ENCODE peak calls at places on chromosomes 6 and 20, in seven cellular contexts. S, K, Q, D, H, Y and X are unnamed samples. For H3K4me1, the result is how much of the 10 kb centered on the place peaks cover.

GRCh38 chr20:20364747-20365558 is 3.0 kb upstream of the INSM1 start:
- DNase-seq in H (peak), D (no peak), Q (no peak), Y (peak), K (no peak), S (no peak), X (no peak)

GRCh38 chr6:150238857-150239407 is 96.1 kb downstream of the PPP1R14C start:
- DNase-seq in H (no peak), Y (no peak), Q (no peak), D (no peak), K (no peak), S (no peak), X (no peak)

GRCh38 chr6:154292855-154293519 is 63.6 kb downstream of the IPCEF1 start:
- DNase-seq in Y (no peak), S (no peak), H (no peak), K (no peak), Q (no peak), D (peak), X (no peak)

GRCh38 chr6:16684896-16685554 is 76.2 kb downstream of the ATXN1 start:
- DNase-seq in Q (no peak), D (no peak), H (no peak), Y (no peak), S (no peak), K (no peak), X (no peak)

GRCh38 chr20:5153152-5153467 is 26.3 kb downstream of the CDS2 start:
- DNase-seq in S (no peak), H (no peak), D (no peak), Q (no peak), Y (no peak), K (no peak), X (no peak)

GRCh38 chr6:75290558-75290957 is 6.0 kb upstream of the TMEM30A start:
- DNase-seq in K (no peak), Q (no peak), D (no peak), H (no peak), S (no peak), Y (no peak), X (no peak)

GRCh38 chr6:113564401-113565161 is 292.6 kb upstream of the MARCKS start:
- DNase-seq in H (peak), Q (peak), D (peak), K (peak), Y (peak), S (no peak), X (peak)

GRCh38 chr6:55276745-55277627 is 50.3 kb upstream of the GFRAL start:
- DNase-seq in H (no peak), D (peak), S (no peak), Y (no peak), K (peak), Q (peak), X (no peak)

GRCh38 chr6:135087803-135088202 is 33.2 kb upstream of the HBS1L start:
- DNase-seq in K (no peak), Y (no peak), D (no peak), Q (no peak), S (no peak), H (no peak), X (no peak)

GRCh38 chr20:38094373-38094775 is 60.8 kb downstream of the RPRD1B start:
- DNase-seq in H (peak), D (peak), S (no peak), K (no peak), Y (no peak), Q (peak), X (peak)

GRCh38 chr6:135576055-135576454 is 78.5 kb upstream of the AHI1 start:
- DNase-seq in Q (no peak), Y (no peak), K (no peak), H (no peak), D (no peak), S (no peak), X (no peak)

GRCh38 chr6:169970306-169970988 is 219.0 kb downstream of the ERMARD start:
- DNase-seq in D (no peak), S (peak), H (no peak), Y (peak), Q (no peak), K (no peak), X (peak)

GRCh38 chr6:168100011-168100802 is 21.2 kb upstream of the FRMD1 start:
- DNase-seq in Q (no peak), S (no peak), K (no peak), Y (peak), H (no peak), D (no peak), X (no peak)

GRCh38 chr20:37505263-37506165 is 15.5 kb upstream of the NNAT start:
- DNase-seq in Y (no peak), S (no peak), H (no peak), D (no peak), Q (peak), K (no peak), X (no peak)

GRCh38 chr6:5846889-5847288 is 159.8 kb downstream of the NRN1 start:
- DNase-seq in S (no peak), Q (no peak), H (no peak), K (no peak), Y (no peak), D (no peak), X (no peak)

GRCh38 chr20:18005170-18005989 is 36.6 kb downstream of the MGME1 start:
- DNase-seq in K (no peak), D (no peak), Q (no peak), S (no peak), H (no peak), Y (peak), X (no peak)

GRCh38 chr6:150079604-150080003 is 10.7 kb upstream of the ULBP3 start:
- DNase-seq in K (no peak), S (no peak), D (no peak), H (no peak), Y (peak), Q (no peak), X (no peak)

GRCh38 chr6:108565893-108566292 is 5.2 kb downstream of the FOXO3 start:
- DNase-seq in Y (no peak), S (no peak), K (no peak), Q (peak), D (peak), H (no peak), X (no peak)
- TF ChIP-seq POLR2AphosphoS5 in Y (no peak), S (peak), K (peak), Q (no peak), D (no peak), H (peak), X (peak)

DNA sequence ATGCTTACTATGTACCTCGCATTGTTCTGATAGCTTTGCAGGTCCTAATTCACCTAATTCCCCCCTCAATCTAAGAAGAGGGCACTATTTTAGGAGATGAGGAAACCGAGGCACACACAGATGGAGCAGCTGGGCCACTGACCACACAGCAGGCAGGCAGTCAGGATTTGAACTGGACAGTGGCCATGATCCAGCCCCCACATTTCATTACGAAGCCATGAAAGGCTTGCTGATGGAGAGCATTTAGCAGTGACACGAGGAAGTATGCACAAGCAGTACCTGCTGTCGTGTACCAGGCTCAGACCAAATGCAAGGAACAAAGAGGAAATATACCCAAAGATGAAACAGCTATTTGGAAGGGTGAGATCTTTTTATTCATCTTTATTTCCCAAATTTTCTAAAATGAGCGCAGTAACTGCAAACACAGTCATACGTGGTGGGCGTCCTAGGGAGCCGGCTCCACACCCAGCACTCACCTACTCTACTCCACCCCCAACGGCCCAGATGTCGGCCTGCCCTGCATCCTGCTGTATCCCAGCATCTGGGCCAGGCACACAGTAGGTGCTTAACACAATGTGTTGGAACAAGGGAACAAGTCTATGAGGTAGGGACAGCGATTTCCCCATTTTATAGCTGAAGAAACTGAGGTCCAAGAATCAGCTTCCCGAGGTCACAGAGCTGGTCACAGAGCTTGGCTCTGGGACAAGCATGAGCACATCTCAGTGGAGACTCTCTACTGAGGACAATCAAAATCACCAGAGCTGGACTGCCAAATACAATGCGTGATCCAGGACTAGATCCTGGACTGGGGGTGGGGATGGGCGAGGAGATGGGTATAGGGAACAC is 15.0 kb downstream of the PREX1 start:
- DNase-seq in Y (peak), S (no peak), Q (no peak), D (no peak), K (no peak), H (no peak), X (no peak)
- H3K4me1 ChIP-seq in Y (half or more), S (under half), Q (under half), D (under half), K (under half), H (under half), X (under half)

GRCh38 chr6:12114055-12114503 is 102.0 kb downstream of the HIVEP1 start:
- DNase-seq in K (no peak), S (no peak), Q (no peak), D (no peak), Y (no peak), H (no peak), X (no peak)
- TF ChIP-seq POLR2A in K (no peak), S (no peak), Q (no peak), D (no peak), Y (no peak), H (no peak), X (no peak)

DNA sequence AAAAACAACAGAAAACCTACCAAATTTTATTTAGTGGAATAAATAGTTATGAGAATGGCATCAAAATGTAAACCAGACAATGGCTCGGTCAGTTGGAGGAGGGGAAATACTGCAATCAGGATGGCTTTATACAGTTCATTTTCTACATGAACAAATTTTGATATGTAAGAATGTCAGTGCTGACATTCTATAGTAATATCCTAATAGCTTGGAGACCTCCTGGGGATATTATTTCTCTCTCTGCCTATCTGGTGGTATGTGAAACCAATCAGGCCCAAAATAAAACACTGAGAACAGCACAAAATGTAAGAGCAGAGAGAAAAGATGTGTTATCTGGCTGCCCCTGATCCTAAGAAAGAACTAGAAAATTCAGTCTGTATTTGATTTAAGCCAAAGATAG is 327.7 kb downstream of the UBE3D start:
- DNase-seq in Q (no peak), K (no peak), Y (no peak), S (no peak), H (no peak), D (no peak), X (no peak)
- TF ChIP-seq POLR2AphosphoS5 in Q (no peak), K (no peak), Y (no peak), S (no peak), H (no peak), D (no peak), X (no peak)

GRCh38 chr20:43954704-43955243 is 40.1 kb downstream of the TOX2 start:
- DNase-seq in Q (no peak), H (no peak), K (no peak), S (no peak), Y (no peak), D (no peak), X (no peak)

GRCh38 chr20:43953919-43954617 is 39.4 kb downstream of the TOX2 start:
- DNase-seq in D (no peak), Y (peak), S (no peak), K (no peak), Q (no peak), H (no peak), X (no peak)

GRCh38 chr20:43957392-43957791 is 42.7 kb downstream of the TOX2 start:
- DNase-seq in H (no peak), Y (no peak), D (no peak), Q (no peak), K (no peak), S (no peak), X (no peak)

GRCh38 chr20:43958626-43959025 is 44.0 kb downstream of the TOX2 start:
- DNase-seq in H (no peak), Y (no peak), S (no peak), K (no peak), Q (no peak), D (no peak), X (no peak)

GRCh38 chr20:43955244-43956191 is 40.9 kb downstream of the TOX2 start:
- DNase-seq in Y (peak), D (peak), Q (no peak), S (no peak), K (no peak), H (no peak), X (no peak)
- H3K4me1 ChIP-seq in Y (under half), D (under half), Q (under half), S (under half), K (under half), H (half or more), X (half or more)

DNA sequence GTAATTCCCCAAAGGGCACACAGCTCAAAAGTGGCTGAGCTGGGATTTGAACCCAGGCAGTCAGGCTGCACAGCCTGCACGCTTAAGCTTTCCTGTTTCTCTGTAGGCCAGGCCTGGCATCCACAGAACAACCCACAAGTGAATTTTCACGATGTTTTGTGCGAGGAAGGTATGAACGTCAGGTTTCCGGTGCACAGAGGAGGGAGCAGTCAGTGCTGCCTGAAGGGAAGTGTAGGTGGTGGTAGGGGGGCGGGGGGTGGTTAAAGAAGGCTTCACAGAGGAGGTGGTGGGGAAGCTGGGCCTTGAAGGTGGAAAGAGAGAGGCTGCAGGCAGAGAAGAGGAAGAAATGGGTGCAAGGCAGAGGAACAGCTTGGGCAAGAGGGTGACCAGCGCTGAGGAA is 14.1 kb downstream of the KCNB1 start:
- DNase-seq in K (no peak), H (no peak), Q (no peak), D (no peak), S (no peak), Y (no peak), X (no peak)
- TF ChIP-seq POLR2A in K (no peak), H (no peak), Q (no peak), D (no peak), S (no peak), Y (no peak), X (no peak)